ENCODE peak calls at places on chromosomes 2 and 18, in four cellular contexts. O is ovary, Z is tibial artery, X is upper lobe of right lung. I is an unnamed sample.

GRCh38 chr2:225608136-225608535 is 208.6 kb downstream of the NYAP2 start:
- DNase-seq in X (no peak), O (no peak), Z (no peak), I (no peak)

GRCh38 chr2:5720426-5720825 is 28.2 kb downstream of the SOX11 start:
- DNase-seq in X (no peak), Z (no peak), O (no peak), I (no peak)

GRCh38 chr2:173984866-173985588 is 19.9 kb upstream of the SP3 start:
- DNase-seq in O (peak; percentile 56), Z (no peak), X (no peak), I (no peak)

GRCh38 chr2:151945186-151945585 is 117.0 kb upstream of the ARL5A start:
- DNase-seq in X (no peak), O (no peak), Z (no peak), I (no peak)

GRCh38 chr18:3604626-3605408 is 154.8 kb downstream of the TGIF1 start:
- DNase-seq in Z (no peak), O (no peak), X (no peak), I (no peak)

GRCh38 chr2:127086800-127087737 is 19.9 kb downstream of the BIN1 start:
- DNase-seq in X (no peak), Z (peak; percentile 80), O (peak; percentile 95), I (no peak)

GRCh38 chr2:119333360-119333759 is 33.3 kb downstream of the C2orf76 start:
- DNase-seq in Z (no peak), X (no peak), O (no peak), I (no peak)

GRCh38 chr2:127641846-127642510 is 4.0 kb upstream of the GPR17 start:
- DNase-seq in X (no peak), O (no peak), Z (no peak), I (no peak)

GRCh38 chr2:86336350-86337234 is 834 bp downstream of the REEP1 start:
- DNase-seq in X (no peak), Z (no peak), O (no peak), I (no peak)

GRCh38 chr18:74375999-74376398 is 60.4 kb downstream of the C18orf63 start:
- DNase-seq in X (no peak), O (no peak), Z (no peak), I (no peak)

GRCh38 chr18:12401881-12402280 is 5.8 kb upstream of the PRELID3A start:
- DNase-seq in X (peak; percentile 40), O (no peak), Z (peak; percentile 31), I (no peak)

GRCh38 chr2:232731470-232731869 is 34.3 kb downstream of the GIGYF2 start:
- DNase-seq in O (no peak), Z (no peak), X (no peak), I (no peak)

GRCh38 chr2:218892693-218893348 is 12.2 kb downstream of the WNT10A start:
- DNase-seq in Z (no peak), O (no peak), X (peak; percentile 88), I (peak; percentile 82)

GRCh38 chr2:118693287-118693822 is 154.1 kb downstream of the EN1 start:
- DNase-seq in O (no peak), X (no peak), Z (no peak), I (no peak)

GRCh38 chr2:201233192-201234166 is 26.9 kb upstream of the CASP8 start:
- DNase-seq in O (peak; percentile 54), X (peak; percentile 92), Z (no peak), I (peak; percentile 89)

GRCh38 chr2:216195565-216195978 is 86.4 kb downstream of the XRCC5 start:
- DNase-seq in X (no peak), O (no peak), Z (no peak), I (no peak)

GRCh38 chr2:70103531-70104061 is 16.3 kb downstream of the PCBP1 start:
- DNase-seq in O (no peak), X (no peak), Z (peak; percentile 15), I (no peak)

GRCh38 chr2:39550701-39551285 is 113.7 kb upstream of the MAP4K3 start:
- DNase-seq in X (no peak), Z (no peak), O (no peak), I (no peak)

GRCh38 chr2:7022486-7022885 is 105.3 kb downstream of the RNF144A start:
- DNase-seq in Z (no peak), O (no peak), X (no peak), I (no peak)

GRCh38 chr2:177242136-177242987 is 22.2 kb downstream of the NFE2L2 start:
- DNase-seq in Z (no peak), X (no peak), O (no peak), I (no peak)

GRCh38 chr2:142874293-142874814 is 3.1 kb upstream of the KYNU start:
- DNase-seq in X (peak; percentile 67), O (no peak), Z (peak; percentile 72), I (peak; percentile 53)

GRCh38 chr2:102141011-102141914 is 1.3 kb upstream of the IL1R1 start:
- DNase-seq in O (no peak), Z (no peak), X (no peak), I (no peak)

GRCh38 chr2:58812766-58813344 is 571.7 kb upstream of the FANCL start:
- DNase-seq in O (no peak), X (no peak), Z (no peak), I (no peak)

GRCh38 chr2:235744161-235744560 is 250.3 kb downstream of the AGAP1 start:
- DNase-seq in O (no peak), Z (no peak), X (no peak), I (no peak)

GRCh38 chr2:212958757-212959295 is 192.6 kb downstream of the IKZF2 start:
- DNase-seq in O (no peak), Z (no peak), X (no peak), I (no peak)

GRCh38 chr18:74229005-74229404 is 62.8 kb downstream of the CYB5A start:
- DNase-seq in Z (no peak), O (no peak), X (no peak), I (no peak)

GRCh38 chr2:60100034-60100433 is 453.4 kb downstream of the BCL11A start:
- DNase-seq in O (no peak), Z (no peak), X (no peak), I (no peak)

GRCh38 chr18:48804856-48805610 is 145.7 kb downstream of the SMAD7 start:
- DNase-seq in X (peak; percentile 42), O (peak; percentile 5), Z (peak; percentile 53), I (peak; percentile 30)

GRCh38 chr2:219733746-219734145 is 106.3 kb downstream of the SLC4A3 start:
- DNase-seq in X (no peak), O (no peak), Z (no peak), I (no peak)

GRCh38 chr2:228479014-228479413 is 297.5 kb upstream of the SPHKAP start:
- DNase-seq in O (no peak), Z (no peak), X (no peak), I (no peak)

GRCh38 chr2:121748202-121748601 is 7.2 kb upstream of the TSN start:
- DNase-seq in X (no peak), Z (no peak), O (no peak), I (no peak)

GRCh38 chr18:980586-980985 is 75.9 kb downstream of the ADCYAP1 start:
- DNase-seq in Z (no peak), O (no peak), X (no peak), I (no peak)

GRCh38 chr2:47189635-47190034 is 34.5 kb upstream of the STPG4 start:
- DNase-seq in X (no peak), O (no peak), Z (no peak), I (no peak)

GRCh38 chr18:7272268-7273049 is 41.6 kb downstream of the LRRC30 start:
- DNase-seq in O (peak; percentile 39), Z (peak; percentile 80), X (peak; percentile 75), I (peak; percentile 72)

GRCh38 chr18:7230646-7231349 is at the start of gene LRRC30:
- DNase-seq in X (no peak), O (no peak), Z (no peak), I (no peak)

GRCh38 chr2:214946949-214947348 is 137.5 kb upstream of the BARD1 start:
- DNase-seq in X (no peak), O (no peak), Z (no peak), I (no peak)

GRCh38 chr18:55251186-55251995 is 292.1 kb upstream of the CCDC68 start:
- DNase-seq in Z (no peak), O (no peak), X (no peak), I (no peak)

GRCh38 chr2:177474904-177475474 is 82.4 kb downstream of the AGPS start:
- DNase-seq in Z (no peak), O (no peak), X (no peak), I (no peak)

GRCh38 chr2:204586444-204587165 is 41.3 kb downstream of the PARD3B start:
- DNase-seq in X (no peak), Z (no peak), O (no peak), I (no peak)

GRCh38 chr2:197453123-197453913 is at the start of gene COQ10B:
- DNase-seq in Z (peak; percentile 100), O (peak; percentile 99), X (peak; percentile 100), I (peak; percentile 100)
- TF ChIP-seq CTCF in Z (no peak), O (peak; percentile 15), X (peak; percentile 23), I (peak; percentile 45)

DNA sequence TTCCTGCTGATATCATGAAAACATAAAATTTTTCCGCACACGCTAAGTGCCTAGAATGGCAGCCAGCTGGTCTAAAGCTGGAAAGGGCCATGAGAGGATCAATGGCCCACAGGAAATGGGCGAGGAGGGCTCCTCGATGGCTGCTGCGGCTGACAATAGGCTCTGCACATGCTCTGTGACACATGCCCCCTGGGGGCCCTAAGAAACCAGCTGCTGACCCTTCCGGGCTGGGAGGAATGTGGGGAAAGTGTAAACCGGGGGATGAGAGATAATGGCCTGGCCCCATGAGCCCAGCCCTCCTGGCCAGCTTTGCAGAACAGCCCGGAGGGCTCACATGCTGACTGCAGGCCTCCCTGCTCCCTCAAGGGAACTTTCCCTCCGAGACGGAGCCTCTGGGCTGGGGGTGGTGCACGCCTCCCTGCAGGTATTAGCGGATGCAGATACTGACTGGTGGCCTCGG is 193.8 kb downstream of the NDUFA10 start:
- DNase-seq in X (peak; percentile 50), O (no peak), Z (peak; percentile 44), I (no peak)
- H3K9me3 ChIP-seq in X (no peaks in the 10 kb centered on the region), O (no peaks in the 10 kb centered on the region), Z (no peaks in the 10 kb centered on the region), I (no peaks in the 10 kb centered on the region)

DNA sequence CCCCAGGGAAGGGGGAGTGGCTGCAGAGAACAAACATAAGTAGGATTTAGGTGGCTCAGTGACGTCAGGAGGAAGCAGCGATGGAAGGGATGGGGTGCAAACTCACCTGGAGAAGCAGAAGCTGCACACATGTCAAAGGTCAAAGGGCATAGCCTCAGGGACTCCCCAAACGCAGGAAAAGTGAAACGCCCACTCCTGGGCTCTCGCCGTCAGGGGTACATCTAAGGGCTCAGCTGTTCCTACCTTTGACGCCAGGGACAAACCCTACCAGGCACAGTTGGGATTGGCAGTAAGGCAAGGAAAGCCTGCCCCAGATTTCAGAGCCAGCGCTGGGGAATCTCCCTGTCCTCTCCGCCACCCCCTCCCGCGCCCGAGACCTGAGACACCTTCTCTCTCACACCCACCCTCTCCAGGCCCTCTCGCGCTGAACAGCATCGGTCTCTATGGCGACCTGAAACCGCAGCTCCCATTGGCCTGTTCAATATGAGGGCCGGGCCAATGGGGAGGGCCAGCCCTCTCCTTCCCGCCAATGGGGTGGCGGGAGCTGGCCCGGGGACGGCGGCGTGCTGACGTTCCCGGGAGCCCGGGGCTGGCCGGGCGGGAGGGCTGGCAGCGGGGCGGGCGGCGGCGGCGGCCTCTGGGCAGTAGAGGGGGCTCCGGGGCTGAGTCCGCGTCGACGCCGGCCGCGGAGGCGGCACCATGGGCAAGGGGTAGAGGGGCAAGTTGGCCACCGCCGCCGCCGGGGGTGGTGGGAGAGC is at the start of the genes CCDC148 and PKP4:
- DNase-seq in O (peak; percentile 87), X (peak; percentile 93), Z (peak; percentile 93), I (peak; percentile 92)
- TF ChIP-seq CTCF in O (no peak), X (no peak), Z (peak; percentile 5), I (peak; percentile 4)

DNA sequence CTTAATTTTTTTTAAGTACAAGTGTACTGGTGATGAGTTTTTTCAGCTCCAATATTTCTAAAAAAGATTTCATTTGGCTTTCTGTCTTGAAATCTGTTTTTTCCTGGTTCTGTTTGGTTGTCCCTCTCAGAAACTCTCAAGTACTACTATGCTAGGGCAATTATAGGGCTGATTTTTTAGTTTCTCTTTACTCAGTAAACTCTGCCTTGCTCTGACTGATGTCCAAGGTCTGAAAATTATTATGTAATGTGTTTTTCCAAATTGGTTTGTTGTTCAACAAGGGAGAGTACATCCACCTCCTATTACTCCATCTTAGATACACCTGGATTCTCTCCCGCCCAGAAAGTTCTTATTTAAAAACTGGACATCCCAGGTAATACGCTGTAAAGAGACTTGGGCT is 877.7 kb downstream of the CBLN2 start:
- DNase-seq in Z (no peak), X (no peak), O (no peak), I (no peak)
- H3K9me3 ChIP-seq in Z (no peaks in the 10 kb centered on the region), X (no peaks in the 10 kb centered on the region), O (no peaks in the 10 kb centered on the region), I (no peaks in the 10 kb centered on the region)

I was measured in lower lobe of right lung.